ENCODE peak calls at places on chromosomes 6 and 20, in nine cellular contexts. One of them, this sample, is unnamed.

GRCh38 chr20:15603501-15603900 is 969.7 kb downstream of the KIF16B start:
- DNase-seq in tibial nerve: no peak
- DNase-seq in GM12878: no peak
- DNase-seq in IMR-90: no peak
- DNase-seq in ovary: no peak
- DNase-seq in upper lobe of left lung: no peak
- DNase-seq in HCT116: no peak
- DNase-seq in stomach: no peak
- DNase-seq in A549: no peak
- DNase-seq in this sample: no peak

GRCh38 chr20:4989570-4989969 is 11.7 kb downstream of the SLC23A2 start:
- DNase-seq in tibial nerve: no peak
- DNase-seq in GM12878: peak
- DNase-seq in IMR-90: no peak
- DNase-seq in ovary: no peak
- DNase-seq in upper lobe of left lung: no peak
- DNase-seq in HCT116: no peak
- DNase-seq in stomach: no peak
- DNase-seq in A549: no peak
- DNase-seq in this sample: no peak

GRCh38 chr6:74939309-74939708 is 266.5 kb downstream of the COL12A1 start:
- DNase-seq in tibial nerve: no peak
- DNase-seq in GM12878: no peak
- DNase-seq in IMR-90: no peak
- DNase-seq in ovary: no peak
- DNase-seq in upper lobe of left lung: no peak
- DNase-seq in HCT116: peak
- DNase-seq in stomach: no peak
- DNase-seq in A549: no peak
- DNase-seq in this sample: no peak

GRCh38 chr20:24034820-24035219 is 46.2 kb upstream of the GGTLC1 start:
- DNase-seq in tibial nerve: no peak
- DNase-seq in GM12878: no peak
- DNase-seq in IMR-90: no peak
- DNase-seq in ovary: no peak
- DNase-seq in upper lobe of left lung: peak
- DNase-seq in HCT116: no peak
- DNase-seq in stomach: no peak
- DNase-seq in A549: peak
- DNase-seq in this sample: no peak

GRCh38 chr6:20608905-20609304 is 74.6 kb downstream of the CDKAL1 start:
- DNase-seq in tibial nerve: no peak
- DNase-seq in GM12878: no peak
- DNase-seq in IMR-90: no peak
- DNase-seq in ovary: no peak
- DNase-seq in upper lobe of left lung: no peak
- DNase-seq in HCT116: no peak
- DNase-seq in stomach: no peak
- DNase-seq in A549: no peak
- DNase-seq in this sample: no peak

GRCh38 chr6:34226731-34227586 is 9.7 kb upstream of the HMGA1 start:
- DNase-seq in tibial nerve: no peak
- DNase-seq in GM12878: no peak
- DNase-seq in IMR-90: no peak
- DNase-seq in ovary: no peak
- DNase-seq in upper lobe of left lung: no peak
- DNase-seq in HCT116: no peak
- DNase-seq in stomach: no peak
- DNase-seq in A549: no peak
- DNase-seq in this sample: no peak

GRCh38 chr20:63011798-63012197 is 5.0 kb upstream of the BHLHE23 start:
- DNase-seq in tibial nerve: no peak
- DNase-seq in GM12878: peak
- DNase-seq in IMR-90: no peak
- DNase-seq in ovary: no peak
- DNase-seq in upper lobe of left lung: no peak
- DNase-seq in HCT116: no peak
- DNase-seq in stomach: no peak
- DNase-seq in A549: no peak
- DNase-seq in this sample: no peak

GRCh38 chr6:153058291-153058690 is 55.8 kb upstream of the MTRF1L start:
- DNase-seq in tibial nerve: no peak
- DNase-seq in GM12878: no peak
- DNase-seq in IMR-90: peak
- DNase-seq in ovary: no peak
- DNase-seq in upper lobe of left lung: no peak
- DNase-seq in HCT116: no peak
- DNase-seq in stomach: no peak
- DNase-seq in A549: no peak
- DNase-seq in this sample: peak

GRCh38 chr20:17898548-17898994 is 70.0 kb downstream of the SNX5 start:
- DNase-seq in tibial nerve: peak
- DNase-seq in GM12878: no peak
- DNase-seq in IMR-90: peak
- DNase-seq in ovary: peak
- DNase-seq in upper lobe of left lung: peak
- DNase-seq in HCT116: peak
- DNase-seq in stomach: peak
- DNase-seq in A549: peak
- DNase-seq in this sample: peak

GRCh38 chr6:111591370-111591900 is 14.2 kb downstream of the TRAF3IP2 start:
- DNase-seq in tibial nerve: peak
- DNase-seq in GM12878: no peak
- DNase-seq in IMR-90: peak
- DNase-seq in ovary: peak
- DNase-seq in upper lobe of left lung: peak
- DNase-seq in HCT116: peak
- DNase-seq in stomach: peak
- DNase-seq in A549: peak
- DNase-seq in this sample: no peak

GRCh38 chr6:1525364-1526038 is 84.2 kb upstream of the FOXC1 start:
- DNase-seq in tibial nerve: no peak
- DNase-seq in GM12878: no peak
- DNase-seq in IMR-90: peak
- DNase-seq in ovary: no peak
- DNase-seq in upper lobe of left lung: peak
- DNase-seq in HCT116: no peak
- DNase-seq in stomach: no peak
- DNase-seq in A549: no peak
- DNase-seq in this sample: no peak

GRCh38 chr20:50144362-50144761 is 9.2 kb downstream of the PEDS1 start:
- DNase-seq in tibial nerve: peak
- DNase-seq in GM12878: no peak
- DNase-seq in IMR-90: peak
- DNase-seq in ovary: no peak
- DNase-seq in upper lobe of left lung: peak
- DNase-seq in HCT116: no peak
- DNase-seq in stomach: peak
- DNase-seq in A549: peak
- DNase-seq in this sample: no peak

GRCh38 chr6:142463988-142464387 is 162.2 kb downstream of the ADGRG6 start:
- DNase-seq in tibial nerve: no peak
- DNase-seq in GM12878: no peak
- DNase-seq in IMR-90: no peak
- DNase-seq in ovary: no peak
- DNase-seq in upper lobe of left lung: no peak
- DNase-seq in HCT116: no peak
- DNase-seq in stomach: no peak
- DNase-seq in A549: no peak
- DNase-seq in this sample: no peak

GRCh38 chr20:37452236-37452635 is 68.8 kb upstream of the NNAT start:
- DNase-seq in tibial nerve: no peak
- DNase-seq in GM12878: no peak
- DNase-seq in IMR-90: no peak
- DNase-seq in ovary: no peak
- DNase-seq in upper lobe of left lung: no peak
- DNase-seq in HCT116: no peak
- DNase-seq in stomach: no peak
- DNase-seq in A549: no peak
- DNase-seq in this sample: no peak

GRCh38 chr20:33653900-33654596 is 8.1 kb upstream of the C20orf144 start:
- DNase-seq in tibial nerve: no peak
- DNase-seq in GM12878: no peak
- DNase-seq in IMR-90: no peak
- DNase-seq in ovary: peak
- DNase-seq in upper lobe of left lung: peak
- DNase-seq in HCT116: no peak
- DNase-seq in stomach: peak
- DNase-seq in A549: no peak
- DNase-seq in this sample: no peak

GRCh38 chr20:56368351-56369134 is 9.8 kb downstream of the FAM210B start:
- DNase-seq in tibial nerve: no peak
- DNase-seq in GM12878: no peak
- DNase-seq in IMR-90: no peak
- DNase-seq in ovary: no peak
- DNase-seq in upper lobe of left lung: no peak
- DNase-seq in HCT116: no peak
- DNase-seq in stomach: no peak
- DNase-seq in A549: no peak
- DNase-seq in this sample: peak
- TF ChIP-seq POLR2A in tibial nerve: no peak
- TF ChIP-seq POLR2A in GM12878: no peak
- TF ChIP-seq POLR2A in IMR-90: no peak
- TF ChIP-seq POLR2A in ovary: no peak
- TF ChIP-seq POLR2A in upper lobe of left lung: no peak
- TF ChIP-seq POLR2A in HCT116: no peak
- TF ChIP-seq POLR2A in stomach: no peak
- TF ChIP-seq POLR2A in A549: no peak
- TF ChIP-seq POLR2A in this sample: peak

GRCh38 chr6:15248451-15249370 is 2.8 kb downstream of the JARID2 start:
- DNase-seq in tibial nerve: peak
- DNase-seq in GM12878: peak
- DNase-seq in IMR-90: peak
- DNase-seq in ovary: peak
- DNase-seq in upper lobe of left lung: peak
- DNase-seq in HCT116: peak
- DNase-seq in stomach: peak
- DNase-seq in A549: peak
- DNase-seq in this sample: peak
- TF ChIP-seq POLR2A in tibial nerve: no peak
- TF ChIP-seq POLR2A in GM12878: peak
- TF ChIP-seq POLR2A in IMR-90: peak
- TF ChIP-seq POLR2A in ovary: peak
- TF ChIP-seq POLR2A in upper lobe of left lung: no peak
- TF ChIP-seq POLR2A in HCT116: no peak
- TF ChIP-seq POLR2A in stomach: no peak
- TF ChIP-seq POLR2A in A549: peak
- TF ChIP-seq POLR2A in this sample: peak

GRCh38 chr20:31605031-31605901 is at the start of gene ID1:
- DNase-seq in tibial nerve: peak
- DNase-seq in GM12878: no peak
- DNase-seq in IMR-90: peak
- DNase-seq in ovary: peak
- DNase-seq in upper lobe of left lung: peak
- DNase-seq in HCT116: peak
- DNase-seq in stomach: peak
- DNase-seq in A549: peak
- DNase-seq in this sample: peak
- TF ChIP-seq POLR2A in tibial nerve: peak
- TF ChIP-seq POLR2A in GM12878: peak
- TF ChIP-seq POLR2A in IMR-90: peak
- TF ChIP-seq POLR2A in ovary: peak
- TF ChIP-seq POLR2A in upper lobe of left lung: peak
- TF ChIP-seq POLR2A in HCT116: peak
- TF ChIP-seq POLR2A in stomach: no peak
- TF ChIP-seq POLR2A in A549: peak
- TF ChIP-seq POLR2A in this sample: peak

DNA sequence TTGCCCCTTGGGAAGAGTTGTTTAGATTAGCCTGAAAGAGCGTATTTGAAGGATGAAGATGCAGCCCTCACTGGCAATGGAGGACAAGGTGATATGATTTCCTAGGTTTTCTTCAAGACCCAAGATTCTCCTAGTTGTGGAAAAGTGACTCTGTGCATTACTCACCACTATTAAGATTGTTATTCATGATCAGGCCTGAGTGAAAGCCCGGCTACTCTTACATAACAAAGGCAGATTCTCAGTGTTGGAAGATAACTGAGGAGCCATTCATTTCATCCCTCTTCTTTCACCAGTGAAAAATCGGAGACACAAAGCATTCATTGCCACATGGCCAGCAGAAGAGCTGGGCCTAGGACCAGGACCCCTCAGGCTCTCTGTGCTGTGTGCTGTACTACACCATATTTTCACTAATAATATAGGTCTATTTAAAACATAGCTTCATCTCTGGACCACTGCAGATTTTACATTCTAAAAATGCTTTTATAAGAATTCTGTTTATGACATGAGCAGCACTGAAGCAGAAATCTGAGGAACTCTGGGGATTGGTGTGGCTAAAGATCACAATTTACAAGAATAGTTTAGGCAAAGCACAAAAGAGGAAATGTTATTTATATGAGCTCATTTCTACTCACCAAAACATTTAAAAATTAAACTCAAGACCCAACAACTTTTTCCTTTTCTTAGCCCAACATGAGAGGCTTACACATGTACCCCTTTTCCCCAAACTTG is 181.9 kb upstream of the CCN2 start:
- DNase-seq in tibial nerve: no peak
- DNase-seq in GM12878: no peak
- DNase-seq in IMR-90: peak
- DNase-seq in ovary: no peak
- DNase-seq in upper lobe of left lung: no peak
- DNase-seq in HCT116: no peak
- DNase-seq in stomach: no peak
- DNase-seq in A549: no peak
- DNase-seq in this sample: no peak
- TF ChIP-seq POLR2A in tibial nerve: no peak
- TF ChIP-seq POLR2A in GM12878: no peak
- TF ChIP-seq POLR2A in IMR-90: no peak
- TF ChIP-seq POLR2A in ovary: no peak
- TF ChIP-seq POLR2A in upper lobe of left lung: no peak
- TF ChIP-seq POLR2A in HCT116: no peak
- TF ChIP-seq POLR2A in stomach: no peak
- TF ChIP-seq POLR2A in A549: no peak
- TF ChIP-seq POLR2A in this sample: no peak

GRCh38 chr6:13273931-13274706 is 54.2 kb downstream of the TBC1D7 start:
- DNase-seq in tibial nerve: peak
- DNase-seq in GM12878: peak
- DNase-seq in IMR-90: no peak
- DNase-seq in ovary: no peak
- DNase-seq in upper lobe of left lung: peak
- DNase-seq in HCT116: no peak
- DNase-seq in stomach: peak
- DNase-seq in A549: no peak
- DNase-seq in this sample: peak
- TF ChIP-seq POLR2A in tibial nerve: no peak
- TF ChIP-seq POLR2A in GM12878: peak
- TF ChIP-seq POLR2A in IMR-90: no peak
- TF ChIP-seq POLR2A in ovary: no peak
- TF ChIP-seq POLR2A in upper lobe of left lung: no peak
- TF ChIP-seq POLR2A in HCT116: no peak
- TF ChIP-seq POLR2A in stomach: no peak
- TF ChIP-seq POLR2A in A549: no peak
- TF ChIP-seq POLR2A in this sample: peak

This sample was measured in erythroblast.